ENCODE peak calls at places on chromosome 12, in ten cellular contexts. H, J, N, O, U, M, Y, Q, F and G are unnamed samples.
A peak's percentile ranks its signal among the peaks of the same experiment; 100 is the strongest.

GRCh38 chr12:53758081-53758769 is 6.4 kb upstream of the CISTR start:
- DNase-seq in Y (no peak), U (no peak), F (no peak), N (no peak), J (no peak), Q (no peak), M (no peak), O (no peak), H (no peak), G (no peak)

GRCh38 chr12:65634626-65635331 is 189.5 kb upstream of the HMGA2 start:
- DNase-seq in O (no peak), M (no peak), Y (peak; percentile 96), N (no peak), H (no peak), J (no peak), U (no peak), Q (no peak), F (peak; percentile 85), G (no peak)

GRCh38 chr12:129579879-129580278 is 323.9 kb downstream of the TMEM132D start:
- DNase-seq in Q (no peak), U (no peak), H (no peak), F (no peak), N (no peak), J (no peak), Y (no peak), M (no peak), O (no peak), G (no peak)

GRCh38 chr12:31590730-31591307 is at the start of gene DENND5B:
- DNase-seq in U (peak; percentile 82), F (peak; percentile 68), Q (peak; percentile 74), H (peak; percentile 89), M (peak; percentile 86), J (peak; percentile 50), Y (peak; percentile 42), O (peak; percentile 66), N (peak; percentile 81), G (no peak)

GRCh38 chr12:66403746-66404145 is 101.5 kb downstream of the HELB start:
- DNase-seq in N (no peak), H (no peak), M (no peak), Q (no peak), O (no peak), F (no peak), J (peak; percentile 51), U (no peak), Y (peak; percentile 52), G (no peak)

GRCh38 chr12:108955225-108955835 is 65.5 kb downstream of the SVOP start:
- DNase-seq in Y (peak; percentile 41), O (no peak), N (no peak), Q (no peak), M (peak; percentile 47), J (peak; percentile 39), U (no peak), H (no peak), F (peak; percentile 36), G (no peak)

GRCh38 chr12:59131462-59131861 is 211.2 kb upstream of the LRIG3 start:
- DNase-seq in Q (no peak), U (no peak), O (no peak), Y (no peak), J (no peak), H (no peak), F (no peak), N (no peak), M (no peak), G (no peak)

GRCh38 chr12:129903092-129903945 is 506 bp downstream of the TMEM132D start:
- DNase-seq in J (no peak), O (no peak), M (no peak), Y (no peak), H (no peak), U (no peak), Q (no peak), N (no peak), F (no peak), G (no peak)

GRCh38 chr12:77845831-77846230 is 15.1 kb downstream of the NAV3 start:
- DNase-seq in O (peak; percentile 43), N (no peak), M (no peak), U (no peak), Y (peak; percentile 86), Q (no peak), J (no peak), H (no peak), F (peak; percentile 85), G (no peak)

GRCh38 chr12:100190013-100190394 is 10.6 kb upstream of the ACTR6 start:
- DNase-seq in F (no peak), O (no peak), H (no peak), U (no peak), M (peak; percentile 34), N (no peak), Y (no peak), J (no peak), Q (peak; percentile 35), G (no peak)

GRCh38 chr12:79769189-79769859 is 78.6 kb upstream of the PAWR start:
- DNase-seq in Y (no peak), M (no peak), O (no peak), Q (no peak), N (no peak), U (no peak), F (no peak), J (no peak), H (no peak), G (no peak)

GRCh38 chr12:50572760-50573159 is 68.0 kb downstream of the DIP2B start:
- DNase-seq in J (peak; percentile 12), F (no peak), U (no peak), H (no peak), O (no peak), Q (no peak), Y (no peak), M (no peak), N (no peak), G (no peak)
- H3K27ac ChIP-seq in J (peak overlapping the region; percentile 18), F (no peak overlapping the region), U (peak overlapping the region; percentile 30), H (no peak overlapping the region), O (peak overlapping the region; percentile 34), Q (no peak overlapping the region), Y (no peak overlapping the region), M (peak overlapping the region; percentile 21), N (no peak overlapping the region), G (no peak overlapping the region)

GRCh38 chr12:111034148-111034910 is 114.0 kb upstream of the MYL2 start:
- DNase-seq in O (no peak), Q (no peak), U (no peak), M (no peak), J (peak; percentile 63), H (no peak), N (no peak), F (no peak), Y (no peak), G (no peak)

GRCh38 chr12:111030800-111031199 is 110.4 kb upstream of the MYL2 start:
- DNase-seq in N (no peak), F (no peak), M (no peak), H (no peak), O (no peak), J (no peak), Q (no peak), U (no peak), Y (no peak), G (no peak)

GRCh38 chr12:111029732-111030131 is 109.4 kb upstream of the MYL2 start:
- DNase-seq in Y (no peak), U (no peak), F (no peak), H (no peak), M (no peak), J (no peak), O (no peak), Q (no peak), N (no peak), G (no peak)

GRCh38 chr12:111033281-111034147 is 113.1 kb upstream of the MYL2 start:
- DNase-seq in N (no peak), H (no peak), Y (no peak), Q (no peak), U (no peak), M (no peak), O (no peak), F (no peak), J (peak; percentile 21), G (no peak)

DNA sequence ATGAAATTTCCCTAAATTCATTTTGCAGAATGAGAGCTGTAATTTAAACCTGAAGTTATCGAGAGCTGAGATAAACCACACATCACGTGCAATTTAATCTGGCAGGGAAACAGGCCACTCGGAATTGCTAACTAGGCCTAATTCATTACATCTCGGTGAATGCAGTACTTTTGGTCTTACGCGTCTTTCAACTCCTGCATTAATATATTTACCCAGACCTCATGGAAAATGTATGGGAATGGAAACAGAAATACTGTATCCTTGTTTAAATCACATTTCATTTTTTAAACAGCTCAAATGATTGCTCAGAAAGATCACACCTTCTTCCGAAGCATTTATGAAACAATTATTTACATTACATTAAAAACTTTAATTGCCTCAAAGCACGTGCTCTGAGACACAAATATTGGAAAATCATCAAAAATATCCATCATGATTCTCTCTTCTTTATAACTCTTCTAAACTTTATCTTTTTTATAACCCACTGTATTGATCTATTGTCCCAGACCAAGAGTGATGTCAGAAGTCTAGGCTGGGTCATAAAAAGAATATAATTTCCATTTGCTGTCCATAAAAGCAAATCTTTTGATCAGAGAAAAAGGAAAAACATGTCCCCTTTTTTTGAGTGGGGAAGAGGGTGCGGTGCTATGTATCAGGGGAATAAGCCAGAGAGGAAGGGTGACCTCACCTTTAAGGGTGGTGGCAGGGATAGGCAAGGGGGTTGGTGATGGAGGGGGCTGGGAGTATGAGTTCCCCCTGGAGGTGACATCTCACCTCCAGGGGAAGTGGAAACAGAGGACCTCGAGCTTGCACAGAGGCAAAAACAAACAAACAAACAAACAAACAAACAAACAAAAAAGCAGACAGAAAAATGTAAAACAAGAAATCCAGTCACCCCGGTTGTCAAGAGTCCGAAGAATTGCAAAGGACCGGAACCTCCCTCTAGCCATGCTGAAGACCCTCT is 111.9 kb upstream of the MYL2 start:
- DNase-seq in O (no peak), Q (no peak), Y (no peak), M (no peak), F (no peak), J (no peak), U (no peak), H (no peak), N (no peak), G (no peak)
- H3K27me3 ChIP-seq in O (peaks cover 23% of the 10 kb centered on the region), Q (peaks cover 29% of the 10 kb centered on the region), Y (peaks cover 83% of the 10 kb centered on the region), M (peaks cover 98% of the 10 kb centered on the region), F (peaks cover 71% of the 10 kb centered on the region), J (no peaks in the 10 kb centered on the region), U (peaks cover 36% of the 10 kb centered on the region), H (peaks cover 96% of the 10 kb centered on the region), N (no peaks in the 10 kb centered on the region), G (peaks cover 7% of the 10 kb centered on the region)

DNA sequence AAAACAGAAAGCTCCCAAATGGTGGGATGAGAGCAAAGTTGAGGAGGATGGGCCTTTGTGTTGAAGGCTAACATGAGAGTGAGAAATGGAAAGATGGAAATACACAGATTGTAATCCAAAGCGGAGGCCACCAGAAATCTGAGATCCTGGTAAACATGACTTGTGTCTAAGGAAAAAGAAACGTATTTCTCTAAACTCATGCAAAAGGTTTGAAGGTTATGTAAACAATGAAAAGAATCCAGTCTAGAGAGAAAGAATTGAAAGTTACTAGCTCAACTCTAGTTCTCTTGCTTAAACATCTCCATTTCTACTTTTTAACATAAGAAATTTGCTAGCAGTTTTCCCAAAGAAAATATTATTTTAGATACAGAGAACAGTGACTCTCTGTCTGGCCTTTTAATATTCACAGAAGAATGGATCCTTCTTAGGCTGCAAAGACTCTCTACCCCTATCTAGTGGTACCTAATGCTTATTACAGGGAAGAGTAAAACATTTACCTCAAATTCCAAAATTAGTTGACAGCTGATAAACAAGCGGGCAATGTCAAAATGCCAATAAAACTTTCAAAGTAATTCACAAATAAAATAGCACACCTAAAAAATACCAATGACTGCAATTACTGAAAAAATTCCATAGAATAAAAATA is 75.8 kb upstream of the SOX5 start:
- DNase-seq in O (peak; percentile 31), H (no peak), Q (peak; percentile 27), M (no peak), U (no peak), F (no peak), N (no peak), J (no peak), Y (peak; percentile 4), G (no peak)
- TF ChIP-seq CTCF in O (peak; percentile 68), H (no peak), Q (peak; percentile 63), M (peak; percentile 25), U (no peak), F (peak; percentile 40), N (peak; percentile 25), J (no peak), Y (peak; percentile 38), G (peak; percentile 17)

GRCh38 chr12:131894981-131895639 is 688 bp downstream of the ULK1 start:
- DNase-seq in U (no peak), Q (no peak), N (no peak), M (no peak), H (peak; percentile 72), F (peak; percentile 8), Y (no peak), O (no peak), J (no peak), G (no peak)
- H3K27ac ChIP-seq in U (peak overlapping the region; percentile 49), Q (peak overlapping the region; percentile 86), N (peak overlapping the region; percentile 93), M (peak overlapping the region; percentile 99), H (peak overlapping the region; percentile 86), F (peak overlapping the region; percentile 57), Y (peak overlapping the region; percentile 88), O (peak overlapping the region; percentile 91), J (peak overlapping the region; percentile 100), G (peak overlapping the region; percentile 94)